ENCODE peak calls at places on chromosomes 7 and 10, in nine cellular contexts. A is AG08396; C is GM20000; V is head of caudate nucleus; L is B cell; B is IMR-90; E is endothelial cell; P is stimulated activated CD4-positive, alpha-beta T cell treated with anti-CD3 and anti-CD28 coated beads, TNF-alpha, amount 100 ng/mL, for 1 hour; F is D341Med. W is an unnamed sample.

GRCh38 chr10:130455111-130455695 is 319.0 kb downstream of the GLRX3 start:
- DNase-seq in P (no peak), C (no peak), E (no peak), A (no peak), V (no peak), B (no peak), F (no peak), L (no peak), W (no peak)

GRCh38 chr10:94403823-94404228 is 1.5 kb downstream of the TBC1D12 start:
- DNase-seq in F (no peak), C (no peak), V (no peak), L (no peak), P (no peak), B (no peak), A (peak; percentile 51), E (no peak), W (no peak)

GRCh38 chr10:34637419-34637911 is 177.6 kb downstream of the PARD3 start:
- DNase-seq in E (peak; percentile 84), B (peak; percentile 23), P (peak; percentile 65), V (peak; percentile 63), L (peak; percentile 72), C (peak; percentile 67), F (peak; percentile 77), A (peak; percentile 31), W (peak; percentile 88)

GRCh38 chr7:25759748-25760147 is 392.2 kb upstream of the NFE2L3 start:
- DNase-seq in P (no peak), L (no peak), A (no peak), C (no peak), B (no peak), E (no peak), V (no peak), F (no peak), W (no peak)

GRCh38 chr7:101486056-101486763 is 123.5 kb downstream of the COL26A1 start:
- DNase-seq in C (no peak), P (no peak), E (no peak), F (no peak), A (no peak), V (no peak), B (no peak), L (no peak), W (no peak)

GRCh38 chr10:132714096-132714721 is 71.7 kb downstream of the NKX6-2 start:
- DNase-seq in F (no peak), B (no peak), L (no peak), E (peak; percentile 56), A (no peak), V (peak; percentile 93), C (no peak), P (no peak), W (peak; percentile 43)

GRCh38 chr7:155365146-155365874 is 67.6 kb downstream of the INSIG1 start:
- DNase-seq in L (no peak), F (no peak), V (no peak), A (no peak), C (no peak), E (no peak), B (no peak), P (no peak), W (no peak)

GRCh38 chr7:5681423-5681822 is 100.0 kb downstream of the RNF216 start:
- DNase-seq in E (no peak), C (no peak), P (no peak), A (no peak), B (no peak), L (no peak), V (no peak), F (no peak), W (no peak)

GRCh38 chr10:14698487-14699170 is 76.1 kb downstream of the FAM107B start:
- DNase-seq in C (no peak), A (peak; percentile 69), E (no peak), F (no peak), P (no peak), L (no peak), B (peak; percentile 83), V (no peak), W (no peak)

GRCh38 chr7:40482794-40483374 is 348.1 kb downstream of the SUGCT start:
- DNase-seq in B (no peak), F (no peak), A (no peak), V (no peak), E (no peak), C (no peak), L (no peak), P (no peak), W (no peak)

GRCh38 chr10:113232928-113233511 is 283.0 kb downstream of the TCF7L2 start:
- DNase-seq in C (peak; percentile 23), A (no peak), V (no peak), P (no peak), E (no peak), F (no peak), B (no peak), L (peak; percentile 7), W (no peak)

W was measured in Caco-2.